ENCODE peak calls at places on chromosomes 2 and 18, in six cellular contexts. V, K, X, N, O and Y are unnamed samples.
A peak's percentile ranks its signal among the peaks of the same experiment; 100 is the strongest.

GRCh38 chr2:239385096-239386000 is 15.5 kb downstream of the HDAC4 start:
- DNase-seq in V (no peak), K (no peak), X (no peak), N (no peak), O (no peak), Y (no peak)

GRCh38 chr2:46014911-46015654 is 282.1 kb upstream of the EPAS1 start:
- DNase-seq in V (no peak), K (no peak), X (no peak), N (peak; percentile 94), O (no peak), Y (no peak)

GRCh38 chr2:124978597-124978996 is 953.5 kb downstream of the CNTNAP5 start:
- DNase-seq in V (no peak), K (no peak), X (no peak), N (peak; percentile 6), O (no peak), Y (no peak)

GRCh38 chr2:150528861-150529801 is 41.7 kb upstream of the RND3 start:
- DNase-seq in V (no peak), K (no peak), X (no peak), N (peak; percentile 44), O (no peak), Y (no peak)

GRCh38 chr18:43574974-43575373 is 297.7 kb upstream of the SYT4 start:
- DNase-seq in V (no peak), K (no peak), X (no peak), N (no peak), O (no peak), Y (no peak)

GRCh38 chr2:105455488-105455991 is 56.7 kb upstream of the FHL2 start:
- DNase-seq in V (no peak), K (no peak), X (peak; percentile 68), N (peak; percentile 45), O (peak; percentile 55), Y (no peak)

GRCh38 chr2:202046577-202046976 is 12.9 kb downstream of the FZD7 start:
- DNase-seq in V (no peak), K (no peak), X (no peak), N (peak; percentile 62), O (no peak), Y (no peak)

GRCh38 chr2:119744335-119744939 is 15.3 kb upstream of the PTPN4 start:
- DNase-seq in V (no peak), K (no peak), X (no peak), N (no peak), O (peak; percentile 76), Y (no peak)

GRCh38 chr2:230830428-230830827 is 34.3 kb upstream of the ITM2C start:
- DNase-seq in V (no peak), K (no peak), X (no peak), N (no peak), O (no peak), Y (no peak)

GRCh38 chr2:177538323-177538722 is 145.8 kb downstream of the AGPS start:
- DNase-seq in V (no peak), K (no peak), X (no peak), N (no peak), O (no peak), Y (no peak)

GRCh38 chr2:218970916-218971315 is 11.4 kb downstream of the CDK5R2 start:
- DNase-seq in V (no peak), K (no peak), X (no peak), N (no peak), O (no peak), Y (no peak)

GRCh38 chr2:213416832-213417231 is 132.6 kb downstream of the SPAG16 start:
- DNase-seq in V (no peak), K (no peak), X (no peak), N (peak; percentile 8), O (no peak), Y (no peak)

GRCh38 chr2:44100351-44100750 is 68.3 kb upstream of the PPM1B start:
- DNase-seq in V (no peak), K (no peak), X (peak; percentile 84), N (no peak), O (peak; percentile 25), Y (no peak)

GRCh38 chr2:10305254-10305635 is 2.5 kb downstream of the HPCAL1 start:
- DNase-seq in V (no peak), K (peak; percentile 68), X (no peak), N (no peak), O (no peak), Y (peak; percentile 70)

GRCh38 chr2:134160793-134161504 is 92.9 kb upstream of the MGAT5 start:
- DNase-seq in V (no peak), K (no peak), X (no peak), N (peak; percentile 62), O (peak; percentile 47), Y (no peak)

GRCh38 chr18:61474918-61475317 is 141.7 kb downstream of the CDH20 start:
- DNase-seq in V (no peak), K (no peak), X (no peak), N (no peak), O (no peak), Y (no peak)

GRCh38 chr2:27773959-27774358 is 2.4 kb downstream of the MRPL33 start:
- DNase-seq in V (no peak), K (no peak), X (no peak), N (no peak), O (no peak), Y (no peak)

GRCh38 chr2:27779417-27780055 is 8.0 kb downstream of the MRPL33 start:
- DNase-seq in V (no peak), K (no peak), X (no peak), N (no peak), O (no peak), Y (no peak)

GRCh38 chr2:27776696-27777095 is 5.2 kb downstream of the MRPL33 start:
- DNase-seq in V (no peak), K (no peak), X (no peak), N (no peak), O (no peak), Y (no peak)

GRCh38 chr2:27772804-27773203 is 1.3 kb downstream of the MRPL33 start:
- DNase-seq in V (no peak), K (no peak), X (no peak), N (no peak), O (no peak), Y (no peak)

GRCh38 chr2:27776097-27776496 is 4.6 kb downstream of the MRPL33 start:
- DNase-seq in V (no peak), K (no peak), X (no peak), N (no peak), O (peak; percentile 38), Y (no peak)
- H3K27ac ChIP-seq in V (no peak overlapping the region), K (no peak overlapping the region), X (peak overlapping the region; percentile 64), N (no peak overlapping the region), O (no peak overlapping the region), Y (no peak overlapping the region)

DNA sequence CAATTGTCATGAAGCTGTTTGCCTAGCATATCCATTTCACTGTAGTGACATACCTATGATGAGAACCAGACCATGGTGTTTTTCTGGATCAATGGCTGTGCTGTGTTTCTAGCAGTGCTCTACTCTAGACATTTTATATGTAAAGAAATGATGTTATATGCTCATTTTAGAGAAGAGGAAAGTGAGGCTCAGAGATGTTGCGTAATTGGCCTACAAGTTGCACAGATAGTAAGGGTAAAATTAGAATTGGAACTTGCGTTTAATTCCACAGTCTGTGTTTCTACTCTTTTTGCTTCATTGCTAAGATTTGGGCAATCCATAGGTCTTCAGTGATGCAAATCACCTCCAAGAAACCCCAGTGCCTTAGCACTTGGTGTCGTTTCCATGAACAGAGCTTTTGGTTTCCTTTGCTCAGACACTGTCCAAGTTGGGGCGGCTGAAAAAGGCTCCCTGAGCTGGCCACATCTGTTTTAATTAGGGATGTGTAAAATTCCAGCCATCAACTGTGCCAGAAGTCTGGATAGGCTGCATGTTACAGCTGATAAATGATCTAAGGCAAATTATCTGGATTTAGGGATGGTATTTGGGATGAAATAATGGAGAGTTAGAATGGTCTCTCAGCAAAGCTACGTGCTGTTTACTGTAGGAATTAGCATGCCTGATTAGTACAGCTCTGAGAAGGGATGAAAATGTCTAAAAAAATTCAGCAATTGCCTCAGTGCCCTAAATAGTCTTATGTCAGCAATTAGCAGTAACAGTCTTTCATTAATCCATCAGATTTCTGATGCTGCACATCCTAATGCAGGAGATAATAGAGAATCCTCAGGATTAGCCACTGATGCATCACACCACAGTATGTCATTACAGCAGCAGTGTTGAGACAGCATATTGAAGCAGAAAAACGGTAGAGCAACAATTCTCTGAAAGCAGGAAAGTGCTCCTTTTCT is 65.3 kb downstream of the PTPRM start:
- DNase-seq in V (no peak), K (no peak), X (no peak), N (no peak), O (no peak), Y (no peak)
- H3K36me3 ChIP-seq in V (no peaks in the 10 kb centered on the region), K (no peaks in the 10 kb centered on the region), X (no peaks in the 10 kb centered on the region), N (no peaks in the 10 kb centered on the region), O (no peaks in the 10 kb centered on the region), Y (no peaks in the 10 kb centered on the region)

GRCh38 chr2:2657121-2657962 is 326.3 kb upstream of the MYT1L start:
- DNase-seq in V (no peak), K (no peak), X (no peak), N (no peak), O (no peak), Y (no peak)

GRCh38 chr2:2662037-2662846 is 331.2 kb upstream of the MYT1L start:
- DNase-seq in V (no peak), K (no peak), X (peak; percentile 62), N (no peak), O (peak; percentile 36), Y (no peak)

GRCh38 chr2:2663401-2664036 is 332.4 kb upstream of the MYT1L start:
- DNase-seq in V (no peak), K (no peak), X (no peak), N (no peak), O (no peak), Y (no peak)

GRCh38 chr2:2662847-2663356 is 331.8 kb upstream of the MYT1L start:
- DNase-seq in V (no peak), K (no peak), X (no peak), N (no peak), O (peak; percentile 23), Y (no peak)

DNA sequence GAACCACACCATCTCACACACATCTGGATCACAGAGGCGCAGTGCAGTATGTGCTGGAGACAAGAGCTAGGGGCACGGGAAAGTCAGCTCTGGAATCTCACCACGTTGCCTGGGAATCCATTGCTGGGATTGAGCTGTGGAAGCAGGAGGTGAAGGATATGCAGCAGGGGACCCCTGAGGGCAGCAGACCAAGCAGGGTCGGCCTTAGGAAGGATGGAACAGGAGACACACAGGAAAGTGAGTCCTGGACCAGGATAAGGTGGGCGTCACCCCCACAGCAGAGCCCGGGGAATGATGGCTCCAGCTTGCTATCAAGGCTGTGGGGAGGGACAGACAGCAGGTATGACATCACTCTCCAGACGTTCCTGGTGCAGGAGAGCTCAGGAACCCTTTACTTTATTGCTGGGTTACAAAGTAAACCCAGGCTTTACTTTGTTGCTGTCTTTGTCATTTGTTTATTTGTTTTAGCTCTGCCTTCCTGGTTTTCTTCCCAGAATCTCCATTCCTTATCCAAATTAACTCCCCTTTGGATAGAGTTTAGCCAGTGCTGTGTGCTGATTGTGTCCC is 329.8 kb upstream of the MYT1L start:
- DNase-seq in V (no peak), K (no peak), X (no peak), N (no peak), O (no peak), Y (no peak)
- H3K27me3 ChIP-seq in V (no peaks in the 10 kb centered on the region), K (no peaks in the 10 kb centered on the region), X (peaks cover 14% of the 10 kb centered on the region), N (no peaks in the 10 kb centered on the region), O (no peaks in the 10 kb centered on the region), Y (no peaks in the 10 kb centered on the region)

GRCh38 chr18:68402784-68403183 is 312.1 kb downstream of the TMX3 start:
- DNase-seq in V (no peak), K (no peak), X (no peak), N (no peak), O (no peak), Y (no peak)

GRCh38 chr18:68400889-68401288 is 314.0 kb downstream of the TMX3 start:
- DNase-seq in V (no peak), K (no peak), X (no peak), N (no peak), O (no peak), Y (no peak)

GRCh38 chr18:68409585-68409984 is 305.3 kb downstream of the TMX3 start:
- DNase-seq in V (no peak), K (no peak), X (no peak), N (no peak), O (no peak), Y (no peak)

GRCh38 chr18:68406761-68407160 is 308.1 kb downstream of the TMX3 start:
- DNase-seq in V (no peak), K (no peak), X (no peak), N (no peak), O (no peak), Y (no peak)
- H3K27ac ChIP-seq in V (no peak overlapping the region), K (no peak overlapping the region), X (no peak overlapping the region), N (no peak overlapping the region), O (no peak overlapping the region), Y (no peak overlapping the region)